ENCODE peak calls at places on chromosomes 3 and 15, in ten cellular contexts. X, E, W, G, N, U, R, L, M and Z are unnamed samples.

GRCh38 chr3:15964605-15965061 is 166.9 kb upstream of the ANKRD28 start:
- DNase-seq in X (no peak), E (no peak), W (no peak), G (no peak), N (no peak), U (no peak), R (peak; percentile 48), L (no peak), M (no peak), Z (no peak)

GRCh38 chr3:130260821-130261402 is 84.6 kb upstream of the COL6A5 start:
- DNase-seq in X (no peak), E (no peak), W (no peak), G (no peak), N (no peak), U (no peak), R (no peak), L (no peak), M (no peak), Z (no peak)

GRCh38 chr15:42166225-42166940 is 9.9 kb upstream of the PLA2G4F start:
- DNase-seq in X (no peak), E (no peak), W (no peak), G (no peak), N (no peak), U (no peak), R (no peak), L (no peak), M (no peak), Z (no peak)

GRCh38 chr3:56987238-56987932 is 73.1 kb upstream of the SPATA12 start:
- DNase-seq in X (no peak), E (peak; percentile 35), W (peak; percentile 39), G (no peak), N (no peak), U (no peak), R (no peak), L (no peak), M (no peak), Z (no peak)

GRCh38 chr3:111072016-111072891 is 638 bp downstream of the NECTIN3 start:
- DNase-seq in X (peak; percentile 50), E (no peak), W (peak; percentile 51), G (peak; percentile 18), N (no peak), U (no peak), R (peak; percentile 8), L (no peak), M (no peak), Z (no peak)

GRCh38 chr3:9247361-9248231 is 1.9 kb downstream of the SRGAP3 start:
- DNase-seq in X (no peak), E (no peak), W (no peak), G (no peak), N (no peak), U (no peak), R (no peak), L (no peak), M (no peak), Z (no peak)

GRCh38 chr15:90001062-90001682 is at the start of gene ZNF710:
- DNase-seq in X (peak; percentile 50), E (peak; percentile 29), W (peak; percentile 61), G (no peak), N (peak; percentile 51), U (peak; percentile 33), R (peak; percentile 46), L (peak; percentile 51), M (no peak), Z (peak; percentile 58)

GRCh38 chr15:68587769-68588385 is 9.1 kb downstream of the CORO2B start:
- DNase-seq in X (no peak), E (no peak), W (no peak), G (no peak), N (no peak), U (no peak), R (no peak), L (no peak), M (no peak), Z (no peak)

GRCh38 chr3:36837089-36837488 is 72.7 kb upstream of the DCLK3 start:
- DNase-seq in X (no peak), E (no peak), W (no peak), G (no peak), N (no peak), U (no peak), R (no peak), L (no peak), M (no peak), Z (no peak)

GRCh38 chr3:158696618-158697017 is 24.2 kb upstream of the LXN start:
- DNase-seq in X (no peak), E (no peak), W (no peak), G (no peak), N (no peak), U (no peak), R (peak; percentile 19), L (no peak), M (no peak), Z (no peak)

GRCh38 chr15:59636184-59636583 is 21.1 kb downstream of the GTF2A2 start:
- DNase-seq in X (no peak), E (no peak), W (no peak), G (no peak), N (no peak), U (no peak), R (no peak), L (no peak), M (no peak), Z (no peak)

GRCh38 chr3:64890466-64890865 is 202.7 kb upstream of the ADAMTS9 start:
- DNase-seq in X (no peak), E (no peak), W (no peak), G (no peak), N (no peak), U (no peak), R (no peak), L (no peak), M (no peak), Z (no peak)

GRCh38 chr3:171054921-171055320 is 28.4 kb upstream of the SLC2A2 start:
- DNase-seq in X (no peak), E (no peak), W (no peak), G (no peak), N (no peak), U (no peak), R (no peak), L (no peak), M (no peak), Z (no peak)

GRCh38 chr3:22377421-22377820 is 626.4 kb upstream of the ZNF385D start:
- DNase-seq in X (no peak), E (no peak), W (no peak), G (no peak), N (no peak), U (no peak), R (peak; percentile 51), L (no peak), M (no peak), Z (no peak)

GRCh38 chr3:184260571-184261269 is 633 bp downstream of the CAMK2N2 start:
- DNase-seq in X (no peak), E (no peak), W (peak; percentile 24), G (no peak), N (no peak), U (no peak), R (no peak), L (peak; percentile 30), M (no peak), Z (no peak)

GRCh38 chr3:139564290-139564861 is 24.8 kb upstream of the RBP1 start:
- DNase-seq in X (no peak), E (peak; percentile 60), W (peak; percentile 45), G (no peak), N (no peak), U (no peak), R (no peak), L (no peak), M (no peak), Z (no peak)

GRCh38 chr3:14847613-14848541 is 29.1 kb downstream of the FGD5 start:
- DNase-seq in X (peak; percentile 70), E (no peak), W (peak; percentile 71), G (no peak), N (no peak), U (peak; percentile 38), R (no peak), L (no peak), M (peak; percentile 32), Z (peak; percentile 34)

GRCh38 chr3:84980011-84980410 is 21.2 kb downstream of the CADM2 start:
- DNase-seq in X (no peak), E (no peak), W (no peak), G (no peak), N (no peak), U (no peak), R (no peak), L (no peak), M (no peak), Z (no peak)

GRCh38 chr3:154304116-154304786 is 20.0 kb downstream of the DHX36 start:
- DNase-seq in X (no peak), E (no peak), W (no peak), G (no peak), N (no peak), U (no peak), R (peak; percentile 27), L (no peak), M (no peak), Z (no peak)

GRCh38 chr3:165455360-165455759 is 259.2 kb upstream of the SLITRK3 start:
- DNase-seq in X (no peak), E (no peak), W (no peak), G (no peak), N (no peak), U (no peak), R (no peak), L (no peak), M (no peak), Z (no peak)

GRCh38 chr3:68787227-68787626 is 145.1 kb downstream of the TAFA4 start:
- DNase-seq in X (no peak), E (no peak), W (no peak), G (no peak), N (no peak), U (no peak), R (no peak), L (no peak), M (no peak), Z (no peak)

GRCh38 chr15:95733931-95734330 is 596.6 kb upstream of the NR2F2 start:
- DNase-seq in X (no peak), E (no peak), W (no peak), G (no peak), N (no peak), U (no peak), R (no peak), L (no peak), M (peak; percentile 10), Z (no peak)

GRCh38 chr15:85296615-85297402 is 83.6 kb upstream of the AKAP13 start:
- DNase-seq in X (no peak), E (peak; percentile 53), W (peak; percentile 43), G (peak; percentile 58), N (no peak), U (peak; percentile 47), R (peak; percentile 77), L (peak; percentile 50), M (peak; percentile 12), Z (peak; percentile 48)

GRCh38 chr15:73978896-73979295 is 13.2 kb downstream of the STOML1 start:
- DNase-seq in X (no peak), E (no peak), W (no peak), G (no peak), N (no peak), U (no peak), R (no peak), L (no peak), M (no peak), Z (no peak)